ENCODE peak calls at places on chromosome 12, in nine cellular contexts. C is cardiac muscle cell, S is adrenal gland, D is endothelial cell of umbilical vein, J is fibroblast of lung, T is left ventricle myocardium inferior, B is tibial artery, P is PC-9, G is colonic mucosa. I is an unnamed sample. For H3K36me3 and H3K4me1, the result is how much of the 10 kb centered on the place peaks cover.

GRCh38 chr12:58886474-58886873 is 33.8 kb downstream of the LRIG3 start:
- DNase-seq in C (no peak), S (no peak), D (no peak), J (no peak), T (no peak), B (no peak), P (no peak), G (no peak), I (no peak)

GRCh38 chr12:83960767-83961166 is 951.8 kb downstream of the SLC6A15 start:
- DNase-seq in C (no peak), S (no peak), D (no peak), J (no peak), T (no peak), B (no peak), P (no peak), G (no peak), I (no peak)

GRCh38 chr12:92078167-92079053 is 67.2 kb downstream of the BTG1 start:
- DNase-seq in C (peak), S (no peak), D (peak), J (peak), T (no peak), B (peak), P (peak), G (no peak), I (no peak)

GRCh38 chr12:89706551-89707348 is 1.9 kb downstream of the ATP2B1 start:
- DNase-seq in C (peak), S (peak), D (peak), J (peak), T (no peak), B (no peak), P (no peak), G (peak), I (no peak)

GRCh38 chr12:7694556-7694955 is 1.0 kb downstream of the GDF3 start:
- DNase-seq in C (no peak), S (no peak), D (no peak), J (no peak), T (no peak), B (no peak), P (no peak), G (no peak), I (no peak)

GRCh38 chr12:116332705-116333380 is 55.4 kb upstream of the MED13L start:
- DNase-seq in C (no peak), S (no peak), D (no peak), J (no peak), T (no peak), B (no peak), P (no peak), G (no peak), I (no peak)

GRCh38 chr12:53805801-53806200 is 54.0 kb upstream of the CISTR start:
- DNase-seq in C (no peak), S (no peak), D (no peak), J (no peak), T (no peak), B (no peak), P (no peak), G (no peak), I (no peak)

GRCh38 chr12:76069339-76069738 is 15.1 kb downstream of the NAP1L1 start:
- DNase-seq in C (no peak), S (no peak), D (no peak), J (no peak), T (no peak), B (no peak), P (no peak), G (no peak), I (no peak)

GRCh38 chr12:5514016-5514415 is 82.1 kb downstream of the NTF3 start:
- DNase-seq in C (no peak), S (no peak), D (no peak), J (no peak), T (no peak), B (no peak), P (no peak), G (no peak), I (no peak)

GRCh38 chr12:130978785-130979184 is 25.1 kb downstream of the ADGRD1 start:
- DNase-seq in C (no peak), S (no peak), D (no peak), J (no peak), T (peak), B (no peak), P (no peak), G (no peak), I (no peak)

GRCh38 chr12:111686574-111687105 is 787 bp downstream of the ACAD10 start:
- DNase-seq in C (peak), S (no peak), D (peak), J (no peak), T (no peak), B (no peak), P (no peak), G (no peak), I (no peak)

GRCh38 chr12:131223791-131224567 is 270.3 kb downstream of the ADGRD1 start:
- DNase-seq in C (no peak), S (no peak), D (no peak), J (no peak), T (no peak), B (no peak), P (no peak), G (peak), I (peak)

GRCh38 chr12:117836999-117837736 is 131.6 kb downstream of the KSR2 start:
- DNase-seq in C (peak), S (peak), D (peak), J (peak), T (peak), B (peak), P (peak), G (peak), I (peak)

GRCh38 chr12:30440826-30441602 is 254.7 kb downstream of the IPO8 start:
- DNase-seq in C (peak), S (no peak), D (peak), J (peak), T (no peak), B (no peak), P (no peak), G (no peak), I (peak)

GRCh38 chr12:85029456-85029855 is 6.6 kb downstream of the TSPAN19 start:
- DNase-seq in C (peak), S (no peak), D (peak), J (peak), T (no peak), B (no peak), P (no peak), G (no peak), I (peak)

GRCh38 chr12:94879542-94879941 is 124.0 kb downstream of the NDUFA12 start:
- DNase-seq in C (peak), S (no peak), D (no peak), J (peak), T (no peak), B (no peak), P (no peak), G (no peak), I (peak)

GRCh38 chr12:116878567-116879508 is 2.4 kb downstream of the HRK start:
- DNase-seq in C (peak), S (no peak), D (no peak), J (peak), T (no peak), B (no peak), P (peak), G (peak), I (peak)

GRCh38 chr12:1691123-1692007 is 495 bp downstream of the ADIPOR2 start:
- DNase-seq in C (peak), S (peak), D (peak), J (no peak), T (peak), B (peak), P (no peak), G (peak), I (peak)

GRCh38 chr12:6363330-6364036 is 11.9 kb downstream of the SCNN1A start:
- DNase-seq in C (peak), S (peak), D (peak), J (peak), T (peak), B (peak), P (peak), G (peak), I (peak)

DNA sequence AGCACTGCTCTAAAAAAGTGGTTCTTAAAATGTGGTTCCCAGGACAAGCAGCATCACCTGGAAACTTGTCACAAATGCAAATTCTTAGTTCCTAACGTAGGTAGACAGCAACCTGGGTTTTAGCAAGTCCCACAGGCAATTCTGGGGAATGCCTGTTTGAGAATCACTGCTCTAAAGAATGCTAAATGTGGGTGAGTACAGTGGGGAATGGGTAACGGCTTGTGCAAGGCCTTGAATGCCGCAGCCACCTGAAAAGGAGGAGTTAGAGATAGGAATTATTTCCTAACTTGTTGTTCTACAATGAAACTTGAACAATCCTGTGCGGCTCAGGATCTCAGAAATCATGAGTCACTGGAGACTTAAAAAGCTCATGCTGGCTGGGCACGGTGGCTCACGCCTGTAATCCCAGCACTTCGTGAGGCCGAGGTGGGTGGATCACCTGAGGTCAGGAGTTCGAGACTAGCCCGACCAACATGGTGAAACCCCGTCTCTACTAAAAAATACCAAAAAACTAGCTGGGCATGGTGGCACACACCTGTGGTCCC is 34.9 kb downstream of the GNS start:
- DNase-seq in C (no peak), S (peak), D (no peak), J (no peak), T (no peak), B (no peak), P (no peak), G (no peak), I (no peak)
- H3K36me3 ChIP-seq in C (under half), S (under half), D (under half), J (under half), T (half or more), B (under half), P (under half), G (under half), I (under half)

GRCh38 chr12:109679716-109680520 is 33.7 kb upstream of the FAM222A start:
- DNase-seq in C (no peak), S (no peak), D (no peak), J (no peak), T (no peak), B (no peak), P (no peak), G (peak), I (no peak)

GRCh38 chr12:109678732-109679131 is 34.9 kb upstream of the FAM222A start:
- DNase-seq in C (no peak), S (no peak), D (no peak), J (no peak), T (no peak), B (no peak), P (no peak), G (no peak), I (no peak)

GRCh38 chr12:109682708-109683060 is 30.9 kb upstream of the FAM222A start:
- DNase-seq in C (no peak), S (no peak), D (no peak), J (no peak), T (no peak), B (no peak), P (no peak), G (no peak), I (no peak)

GRCh38 chr12:109681986-109682707 is 31.5 kb upstream of the FAM222A start:
- DNase-seq in C (no peak), S (no peak), D (no peak), J (no peak), T (no peak), B (no peak), P (no peak), G (no peak), I (no peak)

DNA sequence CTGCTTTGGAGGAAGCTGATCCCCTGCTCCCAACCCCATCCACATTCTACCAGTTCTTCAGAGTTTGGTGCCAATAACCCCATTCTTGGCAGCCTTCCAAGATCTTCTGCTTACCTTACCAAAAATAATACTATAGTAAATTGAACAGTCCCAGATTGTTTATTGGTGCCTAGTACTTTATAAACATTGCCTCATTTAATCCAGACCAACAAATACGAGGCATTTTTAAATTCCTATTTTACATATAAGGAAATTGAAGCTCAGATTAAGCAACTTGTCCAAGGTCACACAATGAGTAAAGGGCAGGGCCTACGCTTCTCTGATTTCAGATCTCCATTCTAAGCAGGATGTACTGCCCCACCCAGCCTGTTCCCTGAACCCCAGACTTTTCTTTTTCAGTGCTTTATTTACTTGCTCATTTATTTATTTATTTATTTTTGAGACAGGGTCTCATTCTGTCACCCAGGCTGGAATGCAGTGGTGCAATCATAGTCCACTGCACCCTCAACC is 33.0 kb upstream of the FAM222A start:
- DNase-seq in C (no peak), S (peak), D (no peak), J (no peak), T (no peak), B (no peak), P (no peak), G (peak), I (no peak)
- H3K4me1 ChIP-seq in C (under half), S (under half), D (under half), J (under half), T (under half), B (under half), P (under half), G (under half), I (under half)

GRCh38 chr12:72241552-72241951 is 30.6 kb upstream of the TRHDE start:
- DNase-seq in C (no peak), S (no peak), D (no peak), J (no peak), T (no peak), B (no peak), P (no peak), G (no peak), I (no peak)
- TF ChIP-seq CTCF in C (no peak), S (no peak), D (no peak), J (no peak), T (no peak), B (no peak), P (no peak), G (no peak), I (no peak)

DNA sequence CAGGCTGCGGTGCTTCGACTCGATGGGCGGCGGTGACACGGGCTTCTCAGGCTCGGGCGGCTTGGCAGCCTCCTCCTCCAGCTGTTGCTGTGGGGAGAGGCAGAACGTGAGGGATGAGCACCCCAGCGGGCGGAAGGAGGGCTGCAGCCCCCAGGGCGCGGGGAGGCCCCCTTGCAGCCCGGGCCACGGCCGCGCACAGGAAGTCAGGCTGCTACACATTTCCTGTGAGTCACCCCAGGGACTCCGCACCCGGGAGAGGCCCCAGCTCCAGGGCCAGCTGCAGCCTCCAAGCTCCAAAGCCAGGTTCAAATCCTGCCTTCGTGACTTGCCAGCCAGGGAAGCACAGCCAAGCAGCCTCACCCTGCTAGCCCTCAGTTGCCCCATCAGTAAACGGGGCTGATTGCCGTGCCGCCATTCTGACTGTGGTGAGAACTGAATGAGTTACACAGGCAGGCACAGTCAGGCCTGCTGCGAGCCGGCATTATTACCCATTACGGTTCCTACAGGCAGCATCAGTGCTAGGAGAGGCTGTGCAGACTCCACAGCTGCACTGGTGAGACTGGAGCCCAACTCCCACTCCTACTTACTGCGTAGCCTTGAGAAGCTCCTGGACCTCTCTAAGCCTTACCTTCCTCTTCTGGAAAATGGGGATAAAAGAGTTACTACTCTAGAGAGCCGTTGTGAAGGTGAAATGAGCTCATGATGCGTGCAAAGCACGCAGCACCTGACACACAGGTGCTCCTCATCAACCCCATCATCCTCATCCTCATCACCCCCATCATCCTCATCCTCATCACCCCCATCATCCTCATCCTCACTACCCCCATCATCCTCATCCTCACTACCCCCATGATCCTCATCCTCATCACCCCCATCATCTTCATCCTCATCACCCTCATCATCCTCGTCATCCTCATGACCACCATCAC is 100.9 kb downstream of the NCOR2 start:
- DNase-seq in C (peak), S (no peak), D (peak), J (no peak), T (peak), B (no peak), P (no peak), G (peak), I (no peak)
- H3K36me3 ChIP-seq in C (under half), S (under half), D (under half), J (under half), T (half or more), B (under half), P (under half), G (under half), I (under half)

DNA sequence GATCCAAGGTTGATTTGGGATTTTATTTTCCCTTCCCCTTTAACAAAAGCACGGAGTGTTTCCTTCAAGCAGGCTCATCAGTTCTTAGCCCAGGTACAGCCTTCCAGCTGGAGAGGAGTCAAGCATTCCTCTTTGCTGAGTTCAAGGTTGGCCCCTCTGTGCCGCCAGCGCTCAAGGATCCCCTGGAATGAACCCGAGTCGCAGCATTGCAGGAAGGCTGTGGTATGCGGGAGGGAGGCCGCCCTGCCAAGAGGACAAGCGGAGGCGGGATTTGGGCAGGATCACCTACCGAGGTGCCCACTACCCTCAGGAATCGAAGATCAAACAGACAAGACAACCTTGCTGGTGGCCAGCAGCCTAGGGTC is 53.9 kb upstream of the NCOR2 start:
- DNase-seq in C (peak), S (peak), D (no peak), J (peak), T (peak), B (peak), P (no peak), G (no peak), I (no peak)
- H3K4me1 ChIP-seq in C (under half), S (under half), D (under half), J (under half), T (half or more), B (under half), P (under half), G (under half), I (under half)

DNA sequence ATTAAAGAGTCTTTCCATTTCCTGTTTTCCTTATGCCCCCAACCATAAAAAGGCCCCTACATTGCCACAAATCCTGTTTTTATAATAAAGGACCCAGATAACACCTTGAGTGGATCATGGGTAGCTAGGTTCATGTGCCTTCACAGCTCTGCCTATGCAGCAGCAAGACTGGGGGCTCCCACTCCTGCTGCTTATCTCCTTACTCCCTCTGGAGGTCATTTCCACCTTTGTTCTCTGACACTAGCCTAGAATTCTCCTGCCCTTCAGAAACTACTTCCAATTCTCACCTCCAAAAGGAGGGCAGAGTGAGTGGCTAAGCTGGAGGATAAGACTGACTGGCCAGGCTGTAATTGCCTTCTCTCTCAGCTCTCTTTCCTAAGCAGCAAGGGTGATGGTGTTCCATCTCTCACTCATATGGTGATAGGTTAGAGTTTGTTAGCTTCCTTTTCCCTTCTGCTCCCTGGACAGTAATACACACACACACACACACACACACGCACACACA is 20.0 kb upstream of the STAC3 start:
- DNase-seq in C (no peak), S (no peak), D (peak), J (no peak), T (no peak), B (no peak), P (no peak), G (no peak), I (no peak)
- TF ChIP-seq CTCF in C (no peak), S (no peak), D (no peak), J (no peak), T (no peak), B (no peak), P (no peak), G (no peak), I (no peak)

GRCh38 chr12:50120521-50120920 is 8.5 kb downstream of the COX14 start:
- DNase-seq in C (no peak), S (no peak), D (no peak), J (no peak), T (no peak), B (no peak), P (no peak), G (no peak), I (peak)
- H3K36me3 ChIP-seq in C (under half), S (under half), D (under half), J (under half), T (half or more), B (under half), P (under half), G (under half), I (under half)

DNA sequence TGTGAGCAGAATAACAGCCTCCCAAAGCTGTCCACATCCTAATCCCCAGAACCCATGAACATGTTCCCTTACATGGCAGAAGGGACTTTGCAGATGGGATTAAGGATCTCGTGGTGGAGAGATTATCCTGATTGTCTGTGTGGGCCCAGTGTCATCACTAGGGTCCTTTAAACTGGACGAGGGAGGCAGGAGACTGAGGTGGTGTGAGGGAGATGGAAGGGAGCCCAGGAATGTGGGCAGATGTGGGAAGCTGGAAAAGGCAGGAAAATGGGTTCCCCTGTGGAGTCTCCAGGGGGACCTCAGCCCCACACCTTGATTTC is 9.7 kb upstream of the KRT80 start:
- DNase-seq in C (no peak), S (no peak), D (no peak), J (no peak), T (peak), B (no peak), P (no peak), G (no peak), I (no peak)
- H3K4me1 ChIP-seq in C (under half), S (under half), D (under half), J (under half), T (half or more), B (under half), P (half or more), G (under half), I (under half)

GRCh38 chr12:74021937-74022336 is 515.7 kb upstream of the ATXN7L3B start:
- DNase-seq in C (peak), S (peak), D (peak), J (peak), T (peak), B (no peak), P (peak), G (peak), I (peak)
- TF ChIP-seq CTCF in C (peak), S (peak), D (peak), J (peak), T (peak), B (peak), P (peak), G (no peak), I (peak)